ENCODE peak calls at places on chromosomes 11 and 22, in nine cellular contexts. F is HL-60; M is transverse colon; K is NCI-H526 treated with DMSO at 0.1 percent for 48 hours; C is IMR-90; D is KG1; Y is fibroblast of gingiva; E is effector memory CD8-positive, alpha-beta T cell; I is retina. B is an unnamed sample.

GRCh38 chr11:57515332-57516060 is at the start of gene SLC43A1:
- DNase-seq in I (peak), K (no peak), F (peak), M (peak), E (no peak), C (peak), D (peak), Y (peak), B (no peak)

GRCh38 chr11:120168960-120169681 is 31.2 kb upstream of the TRIM29 start:
- DNase-seq in M (peak), K (peak), I (peak), E (peak), C (peak), F (peak), D (peak), Y (peak), B (no peak)

GRCh38 chr22:39219071-39220050 is 25.4 kb downstream of the PDGFB start:
- DNase-seq in Y (no peak), M (no peak), I (peak), E (no peak), F (no peak), C (no peak), K (no peak), D (no peak), B (no peak)

GRCh38 chr11:78189851-78190250 is 1.1 kb downstream of the USP35 start:
- DNase-seq in M (no peak), C (no peak), D (no peak), I (no peak), Y (no peak), K (no peak), E (no peak), F (no peak), B (no peak)

GRCh38 chr11:2383823-2384722 is 7.0 kb downstream of the CD81 start:
- DNase-seq in Y (peak), K (peak), C (no peak), D (no peak), E (peak), M (peak), I (no peak), F (no peak), B (no peak)

GRCh38 chr11:7154881-7155344 is 66.1 kb downstream of the RBMXL2 start:
- DNase-seq in I (no peak), K (no peak), F (no peak), E (no peak), M (no peak), D (no peak), C (no peak), Y (no peak), B (no peak)

GRCh38 chr11:26079966-26080365 is 252.0 kb upstream of the ANO3 start:
- DNase-seq in C (no peak), D (no peak), I (no peak), M (no peak), K (no peak), E (no peak), Y (no peak), F (no peak), B (no peak)

GRCh38 chr11:93945596-93945995 is 75.6 kb upstream of the HEPHL1 start:
- DNase-seq in M (no peak), D (no peak), I (no peak), E (no peak), K (no peak), Y (peak), C (no peak), F (no peak), B (no peak)

GRCh38 chr22:30178180-30179126 is 68.1 kb downstream of the LIF start:
- DNase-seq in Y (no peak), E (no peak), M (no peak), D (no peak), C (no peak), F (no peak), I (no peak), K (no peak), B (no peak)

GRCh38 chr11:108591893-108592292 is 1.7 kb downstream of the EXPH5 start:
- DNase-seq in D (no peak), M (peak), F (no peak), C (no peak), Y (no peak), K (no peak), I (no peak), E (no peak), B (no peak)

GRCh38 chr11:66708701-66709100 is 20.3 kb downstream of the SPTBN2 start:
- DNase-seq in D (no peak), M (no peak), F (no peak), C (no peak), E (no peak), I (no peak), K (no peak), Y (no peak), B (no peak)

GRCh38 chr22:19886605-19887250 is 32.1 kb upstream of the GNB1L start:
- DNase-seq in K (no peak), I (no peak), D (peak), C (peak), E (no peak), Y (peak), F (peak), M (no peak), B (no peak)

GRCh38 chr11:117220999-117221774 is 10.7 kb downstream of the PCSK7 start:
- DNase-seq in I (no peak), C (no peak), Y (peak), K (no peak), E (no peak), D (no peak), F (no peak), M (peak), B (no peak)

GRCh38 chr22:23533328-23533762 is 46.7 kb downstream of the IGLL1 start:
- DNase-seq in C (peak), M (no peak), E (peak), F (peak), D (no peak), Y (no peak), K (peak), I (peak), B (no peak)

GRCh38 chr22:20550057-20550817 is 42.8 kb downstream of the MED15 start:
- DNase-seq in C (no peak), D (no peak), M (no peak), Y (no peak), E (no peak), F (no peak), I (no peak), K (no peak), B (no peak)

GRCh38 chr22:24875862-24876506 is 70.0 kb downstream of the SGSM1 start:
- DNase-seq in Y (no peak), C (no peak), E (no peak), F (peak), I (no peak), M (no peak), K (no peak), D (peak), B (no peak)

GRCh38 chr22:30397656-30398635 is 1.1 kb downstream of the SEC14L2 start:
- DNase-seq in K (no peak), F (no peak), M (no peak), E (no peak), D (no peak), C (no peak), I (peak), Y (no peak), B (no peak)

GRCh38 chr11:107916671-107917241 is 11.5 kb upstream of the RAB39A start:
- DNase-seq in M (peak), E (no peak), C (no peak), Y (no peak), F (peak), K (peak), I (peak), D (peak), B (no peak)

GRCh38 chr11:11450744-11451362 is 97.8 kb upstream of the CSNK2A3 start:
- DNase-seq in I (no peak), E (no peak), K (no peak), D (no peak), C (peak), F (no peak), Y (no peak), M (no peak), B (no peak)

B was measured in fibroblast of the conjunctiva.